ENCODE peak calls at places on chromosomes 3 and 15, in eight cellular contexts. S is progenitor cell of endocrine pancreas, E is tibial artery, V is body of pancreas, H is T-helper 17 cell, G is lung, M is NCI-H1092, A is HTR-8/SVneo. C is an unnamed sample.

GRCh38 chr15:47407692-47408091 is 309.6 kb upstream of the SEMA6D start:
- DNase-seq in S (no peak), E (no peak), V (no peak), H (no peak), G (no peak), M (no peak), A (no peak), C (peak; percentile 14)

GRCh38 chr3:141279074-141279945 is 47.7 kb downstream of the PXYLP1 start:
- DNase-seq in S (no peak), E (no peak), V (no peak), H (no peak), G (no peak), M (peak; percentile 26), A (peak; percentile 32), C (peak; percentile 55)

GRCh38 chr15:83199288-83199687 is 8.3 kb downstream of the HDGFL3 start:
- DNase-seq in S (no peak), E (no peak), V (no peak), H (no peak), G (no peak), M (no peak), A (no peak), C (no peak)

GRCh38 chr15:101107625-101108457 is 144.0 kb downstream of the CHSY1 start:
- DNase-seq in S (no peak), E (no peak), V (no peak), H (no peak), G (no peak), M (no peak), A (no peak), C (no peak)

GRCh38 chr15:72341361-72341760 is 21.4 kb upstream of the CELF6 start:
- DNase-seq in S (no peak), E (no peak), V (no peak), H (no peak), G (no peak), M (no peak), A (no peak), C (peak; percentile 41)

GRCh38 chr3:189908646-189909045 is 212.1 kb downstream of the P3H2 start:
- DNase-seq in S (no peak), E (no peak), V (no peak), H (no peak), G (no peak), M (no peak), A (no peak), C (no peak)

GRCh38 chr3:146465713-146466465 is 3.5 kb downstream of the PLSCR2 start:
- DNase-seq in S (no peak), E (no peak), V (no peak), H (no peak), G (no peak), M (no peak), A (no peak), C (no peak)

GRCh38 chr3:126441256-126441880 is 34.3 kb downstream of the ZXDC start:
- DNase-seq in S (no peak), E (no peak), V (peak; percentile 7), H (no peak), G (no peak), M (no peak), A (no peak), C (no peak)

GRCh38 chr15:100714749-100715342 is 112.5 kb downstream of the ASB7 start:
- DNase-seq in S (no peak), E (no peak), V (no peak), H (no peak), G (no peak), M (no peak), A (no peak), C (peak; percentile 82)

GRCh38 chr15:62957130-62957529 is 85.4 kb upstream of the TPM1 start:
- DNase-seq in S (no peak), E (no peak), V (no peak), H (no peak), G (no peak), M (no peak), A (no peak), C (no peak)

GRCh38 chr3:99515-99914 is 97.0 kb upstream of the CHL1 start:
- DNase-seq in S (no peak), E (no peak), V (no peak), H (no peak), G (no peak), M (peak; percentile 32), A (no peak), C (no peak)

C was measured in SJCRH30.